ENCODE peak calls at places on chromosomes 11 and 22, in eight cellular contexts. M, L, B, T, K, W, R and J are unnamed samples.

GRCh38 chr11:134071766-134072403 is 3.0 kb downstream of the JAM3 start:
- DNase-seq in K (peak), T (no peak), B (no peak), L (no peak), M (no peak), R (no peak), W (no peak), J (no peak)

GRCh38 chr11:74818283-74818946 is 69.8 kb downstream of the RNF169 start:
- DNase-seq in K (no peak), W (no peak), L (no peak), T (no peak), R (no peak), B (no peak), M (no peak), J (no peak)

GRCh38 chr11:73463359-73463758 is 87.2 kb downstream of the RELT start:
- DNase-seq in B (no peak), L (no peak), R (no peak), K (peak), T (no peak), W (peak), M (peak), J (peak)

GRCh38 chr22:27597703-27598444 is 203.7 kb downstream of the MN1 start:
- DNase-seq in L (no peak), K (no peak), R (no peak), B (no peak), T (no peak), M (no peak), W (no peak), J (peak)

GRCh38 chr11:43555811-43556210 is 124.7 kb upstream of the HSD17B12 start:
- DNase-seq in M (peak), T (no peak), K (peak), R (no peak), B (no peak), L (no peak), W (no peak), J (peak)

GRCh38 chr22:42820075-42820763 is 36.9 kb downstream of the ARFGAP3 start:
- DNase-seq in B (no peak), R (no peak), W (no peak), K (peak), T (no peak), L (no peak), M (peak), J (peak)

GRCh38 chr11:35553021-35553420 is 27.6 kb upstream of the PAMR1 start:
- DNase-seq in L (no peak), K (peak), M (peak), R (no peak), B (no peak), T (no peak), W (no peak), J (peak)

GRCh38 chr11:26507229-26507628 is 64.8 kb downstream of the MUC15 start:
- DNase-seq in W (no peak), T (no peak), L (no peak), K (no peak), R (no peak), B (no peak), M (no peak), J (no peak)

GRCh38 chr22:27662359-27663030 is 139.1 kb downstream of the MN1 start:
- DNase-seq in R (peak), M (no peak), L (no peak), W (no peak), T (no peak), B (no peak), K (no peak), J (peak)

GRCh38 chr11:72693271-72693968 is 19.2 kb upstream of the PDE2A start:
- DNase-seq in T (peak), R (no peak), M (no peak), L (no peak), K (no peak), B (no peak), W (no peak), J (no peak)

GRCh38 chr11:92605667-92606066 is 363.8 kb upstream of the MTNR1B start:
- DNase-seq in M (no peak), K (no peak), L (no peak), R (no peak), T (no peak), W (no peak), B (no peak), J (no peak)

GRCh38 chr11:117921456-117921855 is 7.7 kb downstream of the TMPRSS13 start:
- DNase-seq in W (no peak), L (no peak), M (no peak), K (no peak), T (no peak), R (no peak), B (no peak), J (no peak)

GRCh38 chr11:69115586-69116560 is 39.9 kb upstream of the SMIM38 start:
- DNase-seq in B (no peak), L (no peak), W (no peak), K (no peak), M (no peak), T (no peak), R (peak), J (no peak)

GRCh38 chr11:129249923-129250322 is 57.8 kb upstream of the ARHGAP32 start:
- DNase-seq in R (no peak), K (no peak), W (no peak), M (no peak), L (no peak), B (no peak), T (no peak), J (no peak)

GRCh38 chr22:32522237-32522636 is 47.6 kb downstream of the FBXO7 start:
- DNase-seq in M (no peak), L (no peak), T (no peak), W (no peak), K (no peak), B (no peak), R (no peak), J (no peak)

GRCh38 chr22:40407021-40407761 is 36.8 kb downstream of the SGSM3 start:
- DNase-seq in L (no peak), W (no peak), R (no peak), T (no peak), B (no peak), M (no peak), K (no peak), J (no peak)

GRCh38 chr11:65547446-65548125 is 10.6 kb downstream of the LTBP3 start:
- DNase-seq in M (no peak), R (no peak), B (no peak), L (no peak), K (no peak), T (peak), W (no peak), J (no peak)

GRCh38 chr22:45612451-45612901 is 59.2 kb upstream of the ATXN10 start:
- DNase-seq in T (no peak), B (no peak), W (peak), M (peak), L (no peak), K (peak), R (peak), J (peak)

GRCh38 chr11:66258473-66258893 is 10.0 kb upstream of the RAB1B start:
- DNase-seq in R (no peak), L (no peak), W (no peak), T (no peak), K (no peak), B (no peak), M (no peak), J (no peak)

GRCh38 chr22:44638966-44639739 is 62.9 kb upstream of the PRR5 start:
- DNase-seq in K (no peak), B (no peak), L (no peak), W (no peak), R (no peak), M (no peak), T (no peak), J (peak)

GRCh38 chr11:110022548-110022947 is 70.6 kb upstream of the ZC3H12C start:
- DNase-seq in T (no peak), K (peak), W (no peak), R (no peak), L (no peak), B (no peak), M (no peak), J (peak)

GRCh38 chr22:17074648-17075002 is 10.2 kb upstream of the IL17RA start:
- DNase-seq in R (no peak), L (no peak), M (no peak), K (peak), B (no peak), W (no peak), T (no peak), J (peak)

GRCh38 chr11:131077340-131077739 is 161.1 kb upstream of the SNX19 start:
- DNase-seq in L (no peak), M (no peak), K (peak), R (no peak), B (no peak), T (no peak), W (no peak), J (no peak)

GRCh38 chr11:75380716-75381420 is 18.4 kb upstream of the RPS3 start:
- DNase-seq in B (no peak), W (no peak), T (no peak), R (no peak), M (no peak), K (no peak), L (no peak), J (no peak)

GRCh38 chr22:26737262-26737661 is 79.9 kb downstream of the MIAT start:
- DNase-seq in M (no peak), W (no peak), L (no peak), B (no peak), R (no peak), T (no peak), K (no peak), J (no peak)

GRCh38 chr11:7558046-7558445 is 44.2 kb downstream of the PPFIBP2 start:
- DNase-seq in B (no peak), W (no peak), R (no peak), L (no peak), K (no peak), T (no peak), M (no peak), J (no peak)

GRCh38 chr11:119618208-119618909 is 110.6 kb downstream of the NECTIN1 start:
- DNase-seq in B (no peak), K (no peak), M (no peak), R (peak), L (no peak), T (no peak), W (no peak), J (no peak)

GRCh38 chr11:66659785-66660184 is 17.9 kb downstream of the RBM4B start:
- DNase-seq in M (no peak), W (no peak), T (no peak), L (no peak), R (no peak), B (no peak), K (no peak), J (no peak)

GRCh38 chr11:134762248-134763029 is 350.4 kb upstream of the B3GAT1 start:
- DNase-seq in M (no peak), R (no peak), B (no peak), W (no peak), T (peak), K (peak), L (peak), J (peak)

GRCh38 chr11:116865696-116866095 is 28.3 kb upstream of the APOA1 start:
- DNase-seq in L (no peak), B (no peak), W (no peak), K (peak), M (no peak), R (no peak), T (no peak), J (peak)

GRCh38 chr11:35142481-35143207 is 3.7 kb downstream of the CD44 start:
- DNase-seq in R (no peak), W (no peak), B (no peak), T (peak), K (peak), M (peak), L (no peak), J (no peak)

GRCh38 chr22:48320671-48321515 is 1506.8 kb downstream of the BRD1 start:
- DNase-seq in R (no peak), T (no peak), B (no peak), K (no peak), M (no peak), W (no peak), L (no peak), J (no peak)

GRCh38 chr11:122733301-122733686 is 77.8 kb downstream of the UBASH3B start:
- DNase-seq in K (peak), M (peak), W (no peak), L (no peak), R (peak), T (no peak), B (no peak), J (peak)

GRCh38 chr11:45252134-45252856 is 33.8 kb downstream of the SYT13 start:
- DNase-seq in M (peak), W (no peak), B (peak), T (peak), K (peak), R (peak), L (peak), J (no peak)

GRCh38 chr11:35349897-35350296 is 69.5 kb downstream of the SLC1A2 start:
- DNase-seq in W (no peak), M (no peak), L (no peak), R (no peak), T (no peak), B (no peak), K (no peak), J (no peak)

GRCh38 chr11:119316017-119316728 is 757 bp downstream of the MCAM start:
- DNase-seq in M (no peak), L (no peak), W (no peak), K (no peak), R (peak), B (no peak), T (peak), J (no peak)

GRCh38 chr22:47168441-47168840 is 406.0 kb downstream of the TBC1D22A start:
- DNase-seq in R (no peak), K (no peak), W (no peak), M (no peak), T (peak), B (peak), L (no peak), J (no peak)

DNA sequence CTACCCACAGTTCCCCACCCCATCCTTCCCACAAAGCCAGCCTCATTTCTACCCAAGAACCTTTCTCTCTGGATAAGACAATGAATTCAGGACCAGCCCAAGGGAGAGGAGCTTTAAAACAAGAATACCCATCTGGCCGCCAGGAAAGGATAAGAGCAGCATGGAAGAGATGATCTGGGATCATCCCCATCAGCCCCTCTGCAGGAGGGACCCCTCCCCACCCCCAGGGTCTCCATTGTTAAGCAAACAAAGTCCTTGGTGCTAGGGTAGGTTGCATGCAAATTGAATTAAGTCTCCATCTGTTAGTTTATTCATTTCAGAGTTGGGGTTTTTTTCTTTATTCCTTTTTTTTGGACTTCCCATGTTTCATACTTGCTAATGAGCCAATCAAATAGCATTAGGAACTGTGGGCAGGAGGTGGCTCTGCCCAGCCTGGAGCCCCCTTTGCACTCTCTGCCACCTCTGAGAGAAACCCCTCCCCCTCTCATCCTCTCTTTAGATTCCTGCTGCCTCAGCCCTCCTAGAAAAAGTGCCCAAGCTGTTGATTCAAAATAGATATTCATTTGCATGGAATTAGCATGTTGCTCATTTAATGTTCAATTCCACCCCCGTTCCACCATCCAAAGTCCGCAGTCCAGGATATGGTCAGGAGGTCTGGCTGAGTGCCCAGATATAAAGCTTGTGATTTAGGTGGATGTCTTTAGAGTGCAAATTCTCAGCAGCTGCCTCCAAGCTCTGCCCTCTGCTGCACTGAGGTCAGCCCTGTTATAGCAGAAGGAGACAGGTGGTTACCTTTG is 138.5 kb upstream of the NCAM1 start:
- DNase-seq in B (no peak), M (no peak), R (no peak), T (peak), L (no peak), W (no peak), K (no peak), J (no peak)
- H3K4me3 ChIP-seq in B (no peak), M (no peak), R (no peak), T (no peak), L (no peak), W (no peak), K (no peak), J (no peak)

DNA sequence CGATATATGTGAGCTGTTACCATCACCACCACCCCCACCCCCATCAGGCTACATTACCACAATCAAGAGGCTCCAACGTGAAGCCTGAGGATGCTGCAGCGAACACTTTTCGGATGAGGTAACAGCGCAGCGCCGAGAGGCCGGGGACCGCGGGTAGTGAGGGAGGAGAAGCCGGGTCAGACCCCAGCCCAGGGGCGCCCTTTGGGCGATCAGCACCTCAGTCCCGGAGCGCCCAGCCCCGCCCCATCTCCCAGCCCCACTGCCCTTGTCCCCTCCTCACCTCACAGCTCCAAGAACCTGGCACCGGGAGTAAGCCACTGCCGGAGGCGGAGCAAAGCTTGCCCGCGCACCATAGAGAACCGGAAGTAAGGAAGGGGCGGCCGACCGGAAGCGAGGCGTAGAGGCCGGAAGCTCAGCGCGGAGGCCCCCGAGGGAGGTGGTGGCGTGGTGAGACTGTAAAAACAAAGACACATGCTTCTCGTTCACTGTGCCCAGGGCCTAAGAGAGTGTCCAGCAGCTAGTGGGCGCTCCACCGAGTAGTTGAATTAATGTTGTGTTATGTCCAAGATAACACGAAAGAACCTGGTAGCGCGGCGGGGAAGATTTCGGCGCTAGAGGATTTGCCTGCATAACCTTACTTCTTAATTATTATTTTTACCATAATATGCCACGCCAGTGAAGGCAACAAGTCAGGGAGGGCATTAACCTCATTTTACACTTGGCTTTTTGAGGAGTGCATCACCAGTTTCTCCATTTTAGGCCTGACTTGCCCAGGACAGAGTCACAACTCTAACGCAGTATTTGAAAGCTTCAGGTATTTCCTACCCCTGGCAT is at the start of gene THOC5:
- DNase-seq in M (peak), T (peak), W (peak), R (peak), B (peak), L (peak), K (peak), J (peak)
- TF ChIP-seq CTCF in M (peak), T (peak), W (peak), R (peak), B (peak), L (peak), K (peak), J (peak)

GRCh38 chr11:46594383-46594718 is 528 bp upstream of the AMBRA1 start:
- DNase-seq in L (no peak), M (no peak), T (no peak), R (no peak), B (no peak), K (no peak), W (no peak), J (peak)

GRCh38 chr11:46593550-46594382 is at the start of gene AMBRA1:
- DNase-seq in K (peak), R (peak), W (peak), L (peak), B (peak), M (peak), T (peak), J (peak)

GRCh38 chr11:46588131-46588530 is 5.7 kb downstream of the AMBRA1 start:
- DNase-seq in M (no peak), T (no peak), B (no peak), K (peak), L (no peak), W (no peak), R (no peak), J (peak)

GRCh38 chr11:46590740-46591606 is 2.9 kb downstream of the AMBRA1 start:
- DNase-seq in M (no peak), K (no peak), W (no peak), T (no peak), L (no peak), R (no peak), B (no peak), J (no peak)

DNA sequence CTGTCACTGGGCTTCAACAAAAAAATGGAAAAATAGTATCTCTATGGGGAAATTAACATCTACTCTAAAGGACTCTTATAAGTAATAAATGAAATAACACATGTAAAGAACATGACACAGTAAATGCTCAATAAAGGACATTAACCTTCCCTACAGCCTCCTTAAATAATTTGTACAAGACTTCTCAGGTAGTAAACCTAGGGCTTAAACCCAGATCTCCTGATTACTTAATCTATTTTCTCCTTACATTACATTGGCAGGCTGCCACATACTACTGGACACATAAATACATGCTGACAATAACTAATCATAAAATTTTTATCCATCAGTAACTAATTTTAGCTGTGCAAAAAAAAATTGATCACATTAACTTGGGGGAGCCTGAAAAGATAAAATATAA is 4.9 kb downstream of the AMBRA1 start:
- DNase-seq in M (no peak), L (no peak), B (no peak), R (no peak), W (no peak), K (no peak), T (no peak), J (no peak)
- H3K4me3 ChIP-seq in M (no peak), L (no peak), B (no peak), R (no peak), W (no peak), K (no peak), T (no peak), J (no peak)

GRCh38 chr22:35601013-35601580 is 16.0 kb downstream of the MB start:
- DNase-seq in W (no peak), R (no peak), B (no peak), M (no peak), K (no peak), T (no peak), L (no peak), J (no peak)
- TF ChIP-seq CTCF in W (no peak), R (no peak), B (no peak), M (no peak), K (no peak), T (no peak), L (no peak), J (no peak)